ENCODE peak calls at places on chromosomes 7 and 10, in seven cellular contexts. N is HCT116, P is OCI-LY7, L is SW480, I is germinal center, R is neuronal stem cell, A is PC-3. Q is an unnamed sample.

GRCh38 chr10:54742416-54742815 is 58.6 kb downstream of the PCDH15 start:
- DNase-seq in A (no peak), I (no peak), R (no peak), L (no peak), P (no peak), N (no peak), Q (no peak)

GRCh38 chr7:123770378-123770777 is 21.6 kb upstream of the WASL start:
- DNase-seq in L (no peak), N (no peak), I (peak), R (no peak), P (no peak), A (peak), Q (peak)

GRCh38 chr10:79269443-79269842 is 77.8 kb upstream of the PPIF start:
- DNase-seq in I (no peak), N (no peak), R (no peak), P (no peak), L (no peak), A (no peak), Q (no peak)

GRCh38 chr7:128104109-128104742 is 73.0 kb upstream of the LRRC4 start:
- DNase-seq in A (no peak), L (no peak), I (peak), P (peak), R (no peak), N (no peak), Q (peak)

GRCh38 chr7:99623091-99623693 is 6.4 kb downstream of the ZSCAN25 start:
- DNase-seq in A (no peak), I (no peak), R (no peak), L (no peak), P (no peak), N (no peak), Q (no peak)

GRCh38 chr10:86698207-86698940 is 30.1 kb downstream of the LDB3 start:
- DNase-seq in P (no peak), I (no peak), R (no peak), N (no peak), L (no peak), A (no peak), Q (no peak)

GRCh38 chr7:127848241-127848640 is 183.0 kb downstream of the LRRC4 start:
- DNase-seq in R (no peak), N (no peak), L (no peak), A (no peak), P (no peak), I (no peak), Q (no peak)

GRCh38 chr7:132087421-132087820 is 488.8 kb downstream of the PLXNA4 start:
- DNase-seq in P (no peak), N (no peak), L (no peak), A (no peak), R (no peak), I (no peak), Q (no peak)

GRCh38 chr7:18356195-18356645 is 139.3 kb upstream of the HDAC9 start:
- DNase-seq in R (peak), N (peak), L (peak), P (peak), I (peak), A (peak), Q (peak)

GRCh38 chr7:55275291-55276200 is 89.6 kb upstream of the LANCL2 start:
- DNase-seq in N (no peak), A (no peak), P (no peak), R (no peak), L (no peak), I (no peak), Q (no peak)

GRCh38 chr7:109246330-109247077 is 676.8 kb downstream of the DNAJB9 start:
- DNase-seq in I (no peak), L (peak), N (peak), P (no peak), R (no peak), A (peak), Q (no peak)

Q was measured in GM03348.